ENCODE peak calls at places on chromosomes 6 and 20, in four cellular contexts. One of them, this sample, is unnamed.

GRCh38 chr20:38426006-38426405 is 9.1 kb downstream of the SNHG17 start:
- DNase-seq in Panc1: no peak
- DNase-seq in HepG2: peak; percentile 40
- DNase-seq in HCT116: no peak
- DNase-seq in this sample: peak; percentile 59

GRCh38 chr6:1067346-1067745 is 244.6 kb upstream of the FOXQ1 start:
- DNase-seq in Panc1: no peak
- DNase-seq in HepG2: peak; percentile 39
- DNase-seq in HCT116: no peak
- DNase-seq in this sample: no peak

GRCh38 chr6:122609881-122610689 is at the start of gene PKIB:
- DNase-seq in Panc1: peak; percentile 2
- DNase-seq in HepG2: peak; percentile 64
- DNase-seq in HCT116: peak; percentile 75
- DNase-seq in this sample: peak; percentile 24

GRCh38 chr6:133315811-133316210 is 74.7 kb downstream of the EYA4 start:
- DNase-seq in Panc1: no peak
- DNase-seq in HepG2: no peak
- DNase-seq in HCT116: no peak
- DNase-seq in this sample: no peak

GRCh38 chr6:127855542-127856159 is 45.2 kb downstream of the THEMIS start:
- DNase-seq in Panc1: peak; percentile 35
- DNase-seq in HepG2: peak; percentile 24
- DNase-seq in HCT116: no peak
- DNase-seq in this sample: no peak

GRCh38 chr20:61654726-61655125 is 402.7 kb downstream of the CDH4 start:
- DNase-seq in Panc1: no peak
- DNase-seq in HepG2: no peak
- DNase-seq in HCT116: no peak
- DNase-seq in this sample: no peak

GRCh38 chr6:157274471-157275226 is 48.7 kb downstream of the TMEM242 start:
- DNase-seq in Panc1: no peak
- DNase-seq in HepG2: peak; percentile 38
- DNase-seq in HCT116: peak; percentile 31
- DNase-seq in this sample: peak; percentile 95

GRCh38 chr6:122829456-122829855 is 40.4 kb downstream of the SMPDL3A start:
- DNase-seq in Panc1: no peak
- DNase-seq in HepG2: no peak
- DNase-seq in HCT116: no peak
- DNase-seq in this sample: no peak

GRCh38 chr6:33197431-33198048 is 2.9 kb downstream of the RXRB start:
- DNase-seq in Panc1: no peak
- DNase-seq in HepG2: peak; percentile 80
- DNase-seq in HCT116: peak; percentile 66
- DNase-seq in this sample: peak; percentile 75

GRCh38 chr6:72218125-72218524 is 331.8 kb downstream of the RIMS1 start:
- DNase-seq in Panc1: peak; percentile 18
- DNase-seq in HepG2: peak; percentile 17
- DNase-seq in HCT116: peak; percentile 3
- DNase-seq in this sample: peak; percentile 14

GRCh38 chr6:149863846-149864577 is at the start of gene LRP11:
- DNase-seq in Panc1: no peak
- DNase-seq in HepG2: peak; percentile 82
- DNase-seq in HCT116: no peak
- DNase-seq in this sample: peak; percentile 86

GRCh38 chr20:23358563-23358906 is 3.4 kb upstream of the GZF1 start:
- DNase-seq in Panc1: no peak
- DNase-seq in HepG2: no peak
- DNase-seq in HCT116: no peak
- DNase-seq in this sample: no peak

GRCh38 chr6:160055378-160055777 is 66.2 kb upstream of the SLC22A1 start:
- DNase-seq in Panc1: no peak
- DNase-seq in HepG2: no peak
- DNase-seq in HCT116: no peak
- DNase-seq in this sample: no peak

GRCh38 chr6:90350689-90351554 is 54.3 kb upstream of the BACH2 start:
- DNase-seq in Panc1: no peak
- DNase-seq in HepG2: no peak
- DNase-seq in HCT116: no peak
- DNase-seq in this sample: peak; percentile 47

GRCh38 chr6:166988674-166989201 is 10.5 kb upstream of the CEP43 start:
- DNase-seq in Panc1: no peak
- DNase-seq in HepG2: no peak
- DNase-seq in HCT116: no peak
- DNase-seq in this sample: no peak

GRCh38 chr6:168950500-168951223 is 303.0 kb downstream of the THBS2 start:
- DNase-seq in Panc1: no peak
- DNase-seq in HepG2: no peak
- DNase-seq in HCT116: no peak
- DNase-seq in this sample: no peak

GRCh38 chr20:63058696-63059335 is 52.1 kb upstream of the BHLHE23 start:
- DNase-seq in Panc1: no peak
- DNase-seq in HepG2: no peak
- DNase-seq in HCT116: no peak
- DNase-seq in this sample: peak; percentile 24

GRCh38 chr6:11592289-11592906 is 54.8 kb downstream of the TMEM170B start:
- DNase-seq in Panc1: no peak
- DNase-seq in HepG2: no peak
- DNase-seq in HCT116: no peak
- DNase-seq in this sample: no peak

GRCh38 chr6:111012143-111012452 is 30.3 kb downstream of the RPF2 start:
- DNase-seq in Panc1: no peak
- DNase-seq in HepG2: no peak
- DNase-seq in HCT116: no peak
- DNase-seq in this sample: no peak

GRCh38 chr6:6772751-6773150 is 184.2 kb downstream of the LY86 start:
- DNase-seq in Panc1: no peak
- DNase-seq in HepG2: no peak
- DNase-seq in HCT116: no peak
- DNase-seq in this sample: no peak

GRCh38 chr6:151374024-151374423 is 17.3 kb downstream of the ZBTB2 start:
- DNase-seq in Panc1: no peak
- DNase-seq in HepG2: peak; percentile 31
- DNase-seq in HCT116: no peak
- DNase-seq in this sample: peak; percentile 58

GRCh38 chr20:50226093-50226974 is 35.7 kb downstream of the CEBPB start:
- DNase-seq in Panc1: no peak
- DNase-seq in HepG2: no peak
- DNase-seq in HCT116: no peak
- DNase-seq in this sample: peak; percentile 41

GRCh38 chr6:57021086-57021720 is 25.3 kb upstream of the KIAA1586 start:
- DNase-seq in Panc1: peak; percentile 68
- DNase-seq in HepG2: peak; percentile 46
- DNase-seq in HCT116: peak; percentile 51
- DNase-seq in this sample: peak; percentile 35

GRCh38 chr6:146968041-146968760 is 236.0 kb upstream of the STXBP5 start:
- DNase-seq in Panc1: peak; percentile 42
- DNase-seq in HepG2: no peak
- DNase-seq in HCT116: no peak
- DNase-seq in this sample: no peak

GRCh38 chr20:51732454-51732791 is 35.8 kb downstream of the ATP9A start:
- DNase-seq in Panc1: no peak
- DNase-seq in HepG2: no peak
- DNase-seq in HCT116: no peak
- DNase-seq in this sample: no peak

GRCh38 chr6:98027898-98028297 is 744.9 kb upstream of the MMS22L start:
- DNase-seq in Panc1: no peak
- DNase-seq in HepG2: no peak
- DNase-seq in HCT116: no peak
- DNase-seq in this sample: no peak

GRCh38 chr20:24993337-24994185 is 1.0 kb upstream of the APMAP start:
- DNase-seq in Panc1: no peak
- DNase-seq in HepG2: peak; percentile 57
- DNase-seq in HCT116: no peak
- DNase-seq in this sample: no peak

GRCh38 chr6:112018619-112019416 is 35.1 kb upstream of the CCN6 start:
- DNase-seq in Panc1: no peak
- DNase-seq in HepG2: peak; percentile 87
- DNase-seq in HCT116: no peak
- DNase-seq in this sample: no peak
- TF ChIP-seq TCF7L2 in Panc1: no peak
- TF ChIP-seq TCF7L2 in HepG2: no peak
- TF ChIP-seq TCF7L2 in HCT116: no peak
- TF ChIP-seq TCF7L2 in this sample: no peak

GRCh38 chr6:125232466-125232865 is 69.3 kb downstream of the HDDC2 start:
- DNase-seq in Panc1: no peak
- DNase-seq in HepG2: no peak
- DNase-seq in HCT116: no peak
- DNase-seq in this sample: no peak

GRCh38 chr6:125237764-125238163 is 64.0 kb downstream of the HDDC2 start:
- DNase-seq in Panc1: no peak
- DNase-seq in HepG2: no peak
- DNase-seq in HCT116: no peak
- DNase-seq in this sample: no peak

GRCh38 chr6:125231574-125232343 is 70.0 kb downstream of the HDDC2 start:
- DNase-seq in Panc1: no peak
- DNase-seq in HepG2: no peak
- DNase-seq in HCT116: no peak
- DNase-seq in this sample: no peak

GRCh38 chr6:125233216-125233615 is 68.6 kb downstream of the HDDC2 start:
- DNase-seq in Panc1: no peak
- DNase-seq in HepG2: no peak
- DNase-seq in HCT116: no peak
- DNase-seq in this sample: no peak

DNA sequence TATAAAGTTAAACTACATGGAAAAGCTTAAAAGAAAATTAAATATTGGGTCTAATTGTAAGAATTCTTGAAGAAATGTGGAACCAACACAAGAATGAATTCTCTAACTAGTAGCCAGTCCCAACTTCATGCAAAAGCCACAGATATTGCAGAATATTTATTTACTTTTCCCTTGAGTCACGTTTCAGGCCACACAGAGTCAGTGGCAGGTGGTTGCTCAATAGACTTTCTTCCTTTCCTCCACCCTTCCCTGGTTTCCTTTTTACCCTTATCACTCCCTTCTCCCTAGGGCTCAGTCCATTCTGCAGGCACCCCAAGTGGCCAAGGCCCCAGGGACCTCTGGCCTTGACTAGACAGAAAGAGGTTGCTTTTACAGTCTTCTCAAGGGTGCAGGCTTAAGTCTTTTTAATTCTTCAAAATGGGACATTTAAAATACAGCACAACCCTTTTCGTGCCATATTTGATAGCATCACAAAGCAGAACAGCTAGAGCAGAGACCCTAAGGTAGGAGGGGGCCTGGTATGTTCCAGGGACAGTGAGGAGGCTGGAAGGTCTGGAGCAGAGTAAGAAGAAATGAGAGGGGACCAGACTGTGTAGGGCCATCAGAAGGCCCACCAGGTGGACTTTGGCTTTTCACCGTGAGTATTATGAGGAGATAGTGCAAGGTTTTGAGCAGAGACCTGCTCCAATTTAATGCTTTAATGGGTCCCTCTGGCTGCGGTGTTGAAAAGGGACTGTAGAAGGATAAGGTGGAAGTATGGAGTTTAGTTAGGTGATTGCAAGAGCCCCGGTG is 65.0 kb downstream of the HDDC2 start:
- DNase-seq in Panc1: no peak
- DNase-seq in HepG2: no peak
- DNase-seq in HCT116: no peak
- DNase-seq in this sample: no peak
- TF ChIP-seq TCF7L2 in Panc1: no peak
- TF ChIP-seq TCF7L2 in HepG2: no peak
- TF ChIP-seq TCF7L2 in HCT116: no peak
- TF ChIP-seq TCF7L2 in this sample: no peak

GRCh38 chr6:73455865-73456629 is 4.0 kb upstream of the CGAS start:
- DNase-seq in Panc1: no peak
- DNase-seq in HepG2: peak; percentile 50
- DNase-seq in HCT116: no peak
- DNase-seq in this sample: no peak
- TF ChIP-seq TCF7L2 in Panc1: no peak
- TF ChIP-seq TCF7L2 in HepG2: no peak
- TF ChIP-seq TCF7L2 in HCT116: no peak
- TF ChIP-seq TCF7L2 in this sample: no peak

DNA sequence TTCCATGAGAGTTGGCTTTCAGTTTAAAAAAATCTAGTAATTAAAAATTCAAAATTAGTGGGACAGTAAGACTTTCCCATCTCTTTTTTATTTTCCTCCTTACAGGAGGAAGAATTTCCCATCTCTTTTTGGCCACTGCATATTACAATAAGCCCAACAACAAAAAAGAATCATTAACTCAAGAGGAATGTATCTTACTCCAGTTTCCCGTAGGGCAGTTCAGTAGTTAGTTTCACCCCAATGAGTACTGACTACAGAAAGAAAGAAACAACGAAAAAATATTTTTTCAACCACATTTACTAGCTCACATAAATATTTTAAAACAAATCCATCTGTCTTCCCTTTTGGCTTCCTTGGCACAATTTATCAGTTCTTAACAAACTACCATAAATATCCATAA is 14.9 kb upstream of the BLOC1S5 start:
- DNase-seq in Panc1: no peak
- DNase-seq in HepG2: no peak
- DNase-seq in HCT116: no peak
- DNase-seq in this sample: no peak
- TF ChIP-seq TCF7L2 in Panc1: no peak
- TF ChIP-seq TCF7L2 in HepG2: no peak
- TF ChIP-seq TCF7L2 in HCT116: no peak
- TF ChIP-seq TCF7L2 in this sample: no peak

DNA sequence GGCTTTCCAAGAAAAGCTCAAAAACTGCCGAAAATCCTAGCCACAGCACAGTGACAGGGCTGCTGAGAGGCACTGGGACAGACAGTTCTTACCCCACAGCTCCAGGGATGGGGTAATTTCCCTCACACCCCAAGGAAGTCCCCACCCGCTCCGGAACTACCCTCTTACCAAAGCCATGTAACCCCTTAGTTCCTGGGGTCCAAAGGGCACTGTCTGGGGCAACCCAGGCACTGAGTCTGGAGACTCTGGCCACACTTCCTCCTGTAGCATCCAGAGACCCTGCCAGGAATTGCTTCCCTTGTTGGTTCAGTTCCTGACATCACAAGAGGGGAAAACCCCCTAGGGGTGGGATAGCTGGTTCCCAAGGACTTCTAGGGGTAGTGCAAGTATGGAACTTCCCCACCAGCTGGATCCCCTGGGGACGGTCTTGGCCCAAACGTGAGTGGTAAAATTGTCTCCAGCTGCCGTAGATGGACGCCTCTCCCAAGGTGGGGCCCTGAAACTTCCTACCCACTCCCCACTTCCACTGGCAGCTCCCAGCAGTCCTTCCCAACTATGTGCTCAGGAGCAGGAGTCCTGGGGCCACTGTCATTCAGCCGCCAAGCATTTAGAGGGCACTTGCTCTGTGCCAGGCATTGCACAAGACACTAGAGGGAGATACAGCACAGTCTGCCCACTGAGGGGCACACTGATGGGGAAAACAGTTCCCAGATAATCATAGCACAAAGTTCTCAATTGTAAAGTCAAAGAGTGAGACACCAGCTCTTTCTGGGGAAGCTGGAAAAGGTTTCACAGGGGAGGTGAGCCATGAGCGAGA is 17.3 kb upstream of the HCK start:
- DNase-seq in Panc1: no peak
- DNase-seq in HepG2: no peak
- DNase-seq in HCT116: no peak
- DNase-seq in this sample: no peak
- TF ChIP-seq TCF7L2 in Panc1: no peak
- TF ChIP-seq TCF7L2 in HepG2: no peak
- TF ChIP-seq TCF7L2 in HCT116: no peak
- TF ChIP-seq TCF7L2 in this sample: no peak